ENCODE peak calls at places on chromosomes 12 and 14, in five cellular contexts. I is lower leg skin, L is GM23248, D is fibroblast of mammary gland, F is right cardiac atrium. Z is an unnamed sample.

GRCh38 chr14:39264558-39264957 is 30.8 kb downstream of the MIA2 start:
- DNase-seq in D (no peak), I (no peak), F (no peak), L (no peak), Z (no peak)

GRCh38 chr12:26402648-26403047 is 207.3 kb downstream of the SSPN start:
- DNase-seq in I (no peak), L (peak), D (no peak), F (no peak), Z (no peak)

GRCh38 chr14:36105401-36105800 is 71.1 kb downstream of the PTCSC3 start:
- DNase-seq in I (no peak), D (peak), F (no peak), L (peak), Z (no peak)

GRCh38 chr12:89655851-89656250 is 52.8 kb downstream of the ATP2B1 start:
- DNase-seq in I (no peak), L (no peak), D (peak), F (no peak), Z (no peak)

GRCh38 chr12:66446276-66446675 is 144.0 kb downstream of the HELB start:
- DNase-seq in L (no peak), F (no peak), I (no peak), D (no peak), Z (no peak)

GRCh38 chr12:5140190-5140589 is 96.5 kb downstream of the KCNA5 start:
- DNase-seq in L (no peak), I (no peak), F (no peak), D (no peak), Z (no peak)

GRCh38 chr12:108112815-108113556 is 16.1 kb upstream of the WSCD2 start:
- DNase-seq in D (no peak), I (no peak), F (no peak), L (no peak), Z (no peak)

GRCh38 chr14:106518054-106518943 is 991.9 kb downstream of the TMEM121 start:
- DNase-seq in D (no peak), I (no peak), F (peak), L (no peak), Z (no peak)

GRCh38 chr14:106491851-106492250 is 965.5 kb downstream of the TMEM121 start:
- DNase-seq in I (no peak), D (no peak), F (no peak), L (peak), Z (no peak)

GRCh38 chr14:70827366-70828151 is 18.2 kb upstream of the MAP3K9 start:
- DNase-seq in F (no peak), L (peak), D (peak), I (peak), Z (no peak)

GRCh38 chr14:67285876-67286452 is 44.7 kb downstream of the PALS1 start:
- DNase-seq in I (no peak), L (peak), D (peak), F (no peak), Z (no peak)

GRCh38 chr14:55838529-55839052 is 258.6 kb downstream of the KTN1 start:
- DNase-seq in I (no peak), F (no peak), D (no peak), L (no peak), Z (no peak)

GRCh38 chr12:82970614-82971013 is 283.9 kb downstream of the TMTC2 start:
- DNase-seq in D (no peak), I (no peak), L (no peak), F (no peak), Z (no peak)

GRCh38 chr14:63717704-63718103 is 10.2 kb downstream of the SGPP1 start:
- DNase-seq in L (peak), F (no peak), D (peak), I (no peak), Z (no peak)

GRCh38 chr12:70196732-70197361 is 46.4 kb upstream of the CNOT2 start:
- DNase-seq in L (peak), F (no peak), D (peak), I (no peak), Z (no peak)

GRCh38 chr12:51760231-51760630 is 88.3 kb downstream of the FIGNL2 start:
- DNase-seq in D (peak), L (peak), I (no peak), F (no peak), Z (no peak)

GRCh38 chr12:21774358-21775129 is at the start of gene KCNJ8:
- DNase-seq in I (peak), L (peak), F (peak), D (peak), Z (peak)

GRCh38 chr12:2999265-2999841 is 40.2 kb downstream of the TEAD4 start:
- DNase-seq in D (no peak), L (peak), F (no peak), I (no peak), Z (no peak)

GRCh38 chr14:69328317-69328716 is 68.4 kb downstream of the GALNT16 start:
- DNase-seq in F (no peak), I (no peak), D (no peak), L (no peak), Z (peak)

GRCh38 chr14:102606296-102606695 is 13.8 kb downstream of the RCOR1 start:
- DNase-seq in D (no peak), I (no peak), F (no peak), L (no peak), Z (no peak)

GRCh38 chr12:114547636-114548035 is 136.3 kb downstream of the TBX3 start:
- DNase-seq in D (no peak), F (no peak), I (no peak), L (no peak), Z (no peak)

GRCh38 chr12:124321556-124322270 is 26.8 kb downstream of the RFLNA start:
- DNase-seq in L (peak), I (no peak), D (peak), F (no peak), Z (peak)

GRCh38 chr12:45232771-45233372 is 17.0 kb downstream of the ANO6 start:
- DNase-seq in L (peak), D (peak), F (peak), I (no peak), Z (no peak)
- H3K4me3 ChIP-seq in L (peak), D (no peak), F (no peak), I (no peak), Z (no peak)

DNA sequence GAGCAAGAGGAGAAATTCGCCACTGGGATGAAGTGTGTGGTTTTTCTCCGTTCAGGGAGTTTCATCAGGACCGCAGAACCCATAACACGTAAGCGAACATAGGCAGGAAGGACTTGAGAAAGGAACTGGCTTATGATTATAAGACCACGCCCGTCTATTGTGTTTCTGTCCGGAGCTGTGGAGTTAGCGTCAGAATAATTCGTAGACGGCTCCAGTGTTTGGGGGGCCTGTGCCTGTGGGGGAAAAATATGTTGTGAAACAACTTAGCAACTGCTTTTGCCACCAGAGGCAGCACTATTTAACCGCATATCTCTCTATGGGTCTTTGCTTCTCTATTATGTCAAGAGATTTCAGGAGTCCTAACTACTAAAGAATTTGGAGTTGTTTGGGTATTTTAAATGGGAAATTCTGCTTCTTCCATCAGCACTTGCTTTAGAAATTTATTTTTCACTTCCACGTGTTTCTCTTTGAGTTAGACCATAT is 506 bp upstream of the CLEC14A start:
- DNase-seq in D (peak), L (no peak), F (peak), I (no peak), Z (no peak)
- H3K4me3 ChIP-seq in D (no peak), L (no peak), F (peak), I (no peak), Z (peak)

GRCh38 chr14:74589291-74589879 is 22.7 kb downstream of the LTBP2 start:
- DNase-seq in L (no peak), F (no peak), I (no peak), D (no peak), Z (peak)
- H3K4me3 ChIP-seq in L (no peak), F (no peak), I (no peak), D (no peak), Z (no peak)

DNA sequence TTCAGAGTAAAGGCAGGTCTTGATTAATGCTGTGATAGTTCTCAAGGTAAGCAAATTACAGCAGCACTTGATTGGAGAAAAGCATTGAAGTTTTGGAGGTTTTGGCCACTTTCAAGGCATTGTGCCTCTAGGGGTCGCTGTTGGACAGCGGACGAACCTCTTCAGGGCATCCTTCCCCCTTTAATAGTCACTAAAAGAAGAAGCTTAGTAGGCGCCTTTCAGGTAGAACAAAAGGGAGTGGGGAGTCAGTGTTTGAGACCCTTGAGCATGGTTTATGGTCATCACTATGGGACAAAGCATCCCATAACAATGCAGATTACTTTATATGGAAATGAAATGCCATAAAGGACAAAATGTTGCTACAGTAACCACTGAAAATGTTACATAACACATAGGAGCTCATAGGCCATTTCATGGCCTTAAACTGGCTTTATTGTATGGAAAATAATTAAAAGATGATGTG is 199.5 kb upstream of the DCN start:
- DNase-seq in L (peak), D (peak), F (peak), I (peak), Z (peak)
- H3K4me3 ChIP-seq in L (peak), D (peak), F (peak), I (no peak), Z (peak)

DNA sequence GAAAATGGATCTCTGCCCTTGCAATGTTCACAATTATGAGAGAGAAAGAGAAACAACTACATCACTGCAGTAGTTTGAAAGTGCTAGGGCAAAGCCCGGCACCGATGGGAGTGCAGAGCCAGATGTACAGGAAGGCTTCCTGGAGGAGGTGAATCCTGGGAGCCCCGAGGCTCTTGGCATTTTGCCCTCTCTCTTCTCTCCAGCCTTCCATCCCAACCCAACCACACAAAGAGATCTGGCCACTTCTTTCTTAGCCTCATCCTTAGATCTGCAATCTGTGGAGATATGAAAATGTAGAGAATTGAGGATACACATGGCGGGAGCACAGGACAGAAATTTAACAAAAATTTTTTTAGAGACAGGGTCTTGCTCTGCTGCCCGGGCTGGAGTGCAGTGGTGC is 3.3 kb upstream of the PAPLN start:
- DNase-seq in L (no peak), D (no peak), I (no peak), F (no peak), Z (no peak)
- H3K4me3 ChIP-seq in L (no peak), D (no peak), I (no peak), F (no peak), Z (no peak)

GRCh38 chr14:22836301-22837058 is at the start of gene MMP14:
- DNase-seq in I (peak), L (peak), F (peak), D (peak), Z (peak)
- H3K4me3 ChIP-seq in I (peak), L (peak), F (peak), D (peak), Z (peak)

Z was measured in left lung.